ENCODE peak calls at places on chromosome X, in ten cellular contexts. P, T, F, G, U, V, M, C, K and A are unnamed samples. For H3K4me1, the result is how much of the 10 kb centered on the place peaks cover.

GRCh38 chrX:68980906-68981616 is 152.2 kb downstream of the EFNB1 start:
- DNase-seq in C (no peak), U (no peak), T (no peak), F (no peak), V (no peak), G (no peak), P (no peak), M (no peak), K (no peak), A (no peak)

GRCh38 chrX:46849933-46850332 is 13.1 kb downstream of the RP2 start:
- DNase-seq in T (no peak), K (peak), U (no peak), M (no peak), V (no peak), G (no peak), P (no peak), C (no peak), F (no peak), A (no peak)

GRCh38 chrX:7054219-7055206 is 93.0 kb upstream of the STS start:
- DNase-seq in V (no peak), T (no peak), G (no peak), F (no peak), P (no peak), U (no peak), C (no peak), M (no peak), K (no peak), A (no peak)

GRCh38 chrX:133983974-133984578 is 1.3 kb downstream of the GPC3 start:
- DNase-seq in U (no peak), G (peak), V (no peak), T (no peak), K (no peak), M (no peak), P (no peak), F (no peak), C (no peak), A (no peak)

GRCh38 chrX:6029014-6029413 is 199.7 kb downstream of the NLGN4X start:
- DNase-seq in P (no peak), M (no peak), U (no peak), F (no peak), V (no peak), T (no peak), G (no peak), K (no peak), C (no peak), A (no peak)

GRCh38 chrX:14050704-14051103 is 21.0 kb upstream of the GEMIN8 start:
- DNase-seq in G (no peak), P (no peak), F (no peak), T (no peak), M (no peak), V (no peak), C (no peak), U (no peak), K (peak), A (no peak)

GRCh38 chrX:118847676-118848075 is 24.1 kb downstream of the ZCCHC12 start:
- DNase-seq in C (no peak), P (peak), T (peak), G (no peak), M (peak), F (no peak), U (no peak), K (peak), V (no peak), A (no peak)

GRCh38 chrX:77597090-77597489 is 149.9 kb downstream of the FGF16 start:
- DNase-seq in G (no peak), V (no peak), K (peak), U (no peak), P (no peak), F (no peak), M (peak), T (peak), C (no peak), A (no peak)

GRCh38 chrX:68824152-68824433 is 4.7 kb upstream of the EFNB1 start:
- DNase-seq in T (no peak), P (no peak), M (no peak), V (no peak), F (no peak), K (no peak), C (no peak), G (no peak), U (no peak), A (no peak)

GRCh38 chrX:56343231-56343630 is 111.1 kb downstream of the KLF8 start:
- DNase-seq in K (no peak), V (no peak), C (no peak), F (no peak), U (no peak), G (no peak), M (no peak), P (no peak), T (no peak), A (no peak)

GRCh38 chrX:30654989-30655607 is 1.9 kb downstream of the GK start:
- DNase-seq in F (no peak), M (no peak), T (no peak), K (peak), G (no peak), C (no peak), V (no peak), U (no peak), P (no peak), A (no peak)

GRCh38 chrX:70605352-70605751 is 160.7 kb downstream of the DLG3 start:
- DNase-seq in P (no peak), G (no peak), M (no peak), T (no peak), F (no peak), K (no peak), V (no peak), C (no peak), U (no peak), A (no peak)

GRCh38 chrX:153297376-153297775 is 24.2 kb downstream of the PNMA6F start:
- DNase-seq in U (no peak), T (no peak), P (no peak), F (no peak), V (no peak), K (no peak), M (no peak), G (no peak), C (no peak), A (no peak)

GRCh38 chrX:30865020-30865419 is 24.0 kb downstream of the TAB3 start:
- DNase-seq in K (no peak), U (no peak), T (no peak), C (no peak), V (no peak), G (peak), F (no peak), M (peak), P (no peak), A (no peak)

GRCh38 chrX:40201486-40201885 is 103.7 kb upstream of the BCOR start:
- DNase-seq in K (no peak), U (no peak), G (no peak), V (no peak), M (no peak), T (no peak), P (peak), C (no peak), F (no peak), A (no peak)

GRCh38 chrX:40207626-40208025 is 109.9 kb upstream of the BCOR start:
- DNase-seq in F (no peak), P (no peak), K (peak), C (no peak), T (no peak), G (no peak), V (peak), U (no peak), M (peak), A (no peak)

GRCh38 chrX:40205471-40205870 is 107.7 kb upstream of the BCOR start:
- DNase-seq in T (no peak), P (no peak), M (no peak), V (no peak), F (no peak), C (no peak), K (no peak), G (no peak), U (no peak), A (no peak)

GRCh38 chrX:40199704-40200103 is 101.9 kb upstream of the BCOR start:
- DNase-seq in U (no peak), G (no peak), K (no peak), C (no peak), V (no peak), F (no peak), T (no peak), M (no peak), P (no peak), A (no peak)

DNA sequence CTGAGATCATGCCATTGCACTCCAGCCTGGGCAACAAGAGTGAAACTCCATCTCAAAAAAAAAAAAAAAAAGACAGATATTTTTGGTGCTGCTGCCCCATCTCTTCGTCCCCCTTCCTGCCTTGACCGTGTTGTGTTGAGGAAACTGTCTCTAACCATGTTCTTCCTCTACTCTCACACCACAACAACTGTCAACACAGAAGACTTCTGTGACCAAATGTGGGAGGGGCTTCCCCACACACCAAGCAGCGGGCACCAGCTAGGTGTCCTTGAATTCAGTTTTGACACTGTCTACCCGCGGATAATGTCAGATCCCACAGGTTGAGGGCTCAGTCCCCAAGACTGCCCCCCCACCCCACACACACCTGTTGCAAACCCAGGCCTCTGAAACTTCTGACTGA is 104.7 kb upstream of the BCOR start:
- DNase-seq in U (no peak), K (no peak), C (no peak), P (peak), V (no peak), G (no peak), M (no peak), F (no peak), T (no peak), A (no peak)
- H3K4me1 ChIP-seq in U (under half), K (under half), C (under half), P (under half), V (under half), G (under half), M (under half), F (under half), T (under half), A (under half)

DNA sequence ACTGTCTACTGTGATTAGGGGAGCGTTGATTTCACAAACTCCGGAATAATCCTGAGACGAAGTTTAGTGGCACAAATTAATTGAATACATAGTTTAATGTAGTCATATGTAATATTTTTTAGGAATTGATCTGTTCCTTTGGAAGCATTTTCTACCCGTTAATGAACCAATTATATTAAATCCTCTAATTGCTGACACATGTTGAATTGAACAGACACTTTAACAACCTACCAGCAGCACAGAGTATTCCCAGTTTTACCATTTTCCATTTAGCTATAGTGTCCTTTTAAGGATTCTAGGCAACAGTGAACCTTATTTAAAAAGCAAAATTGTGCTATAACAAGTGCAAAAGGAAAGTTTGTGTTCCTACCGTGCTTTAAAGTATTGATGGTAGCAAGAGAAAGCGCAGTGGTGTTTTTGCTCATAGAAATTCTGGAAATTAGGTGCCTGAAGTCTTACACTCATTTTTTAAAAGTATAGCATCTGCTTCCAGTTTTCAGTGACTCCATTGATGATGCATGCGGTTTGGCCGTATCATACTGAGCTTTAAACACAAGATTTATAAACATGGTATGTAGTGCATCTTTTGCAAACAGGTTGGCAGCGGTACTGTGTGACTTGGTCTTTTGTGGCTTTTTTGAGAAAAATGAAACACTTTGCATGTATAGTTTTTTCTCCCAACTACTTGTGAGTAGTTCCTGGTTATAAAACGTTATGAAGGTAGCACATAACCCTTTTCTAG is 1.8 kb downstream of the DDX3X start:
- DNase-seq in V (no peak), T (no peak), U (no peak), M (no peak), C (no peak), G (no peak), P (no peak), F (no peak), K (peak), A (no peak)
- H3K4me1 ChIP-seq in V (half or more), T (under half), U (under half), M (under half), C (under half), G (under half), P (under half), F (under half), K (under half), A (under half)

GRCh38 chrX:136209751-136210150 is 41.4 kb downstream of the MAP7D3 start:
- DNase-seq in C (no peak), G (no peak), U (no peak), P (no peak), T (no peak), K (no peak), M (no peak), V (no peak), F (no peak), A (no peak)
- H3K4me1 ChIP-seq in C (under half), G (under half), U (under half), P (under half), T (under half), K (under half), M (under half), V (under half), F (under half), A (under half)

DNA sequence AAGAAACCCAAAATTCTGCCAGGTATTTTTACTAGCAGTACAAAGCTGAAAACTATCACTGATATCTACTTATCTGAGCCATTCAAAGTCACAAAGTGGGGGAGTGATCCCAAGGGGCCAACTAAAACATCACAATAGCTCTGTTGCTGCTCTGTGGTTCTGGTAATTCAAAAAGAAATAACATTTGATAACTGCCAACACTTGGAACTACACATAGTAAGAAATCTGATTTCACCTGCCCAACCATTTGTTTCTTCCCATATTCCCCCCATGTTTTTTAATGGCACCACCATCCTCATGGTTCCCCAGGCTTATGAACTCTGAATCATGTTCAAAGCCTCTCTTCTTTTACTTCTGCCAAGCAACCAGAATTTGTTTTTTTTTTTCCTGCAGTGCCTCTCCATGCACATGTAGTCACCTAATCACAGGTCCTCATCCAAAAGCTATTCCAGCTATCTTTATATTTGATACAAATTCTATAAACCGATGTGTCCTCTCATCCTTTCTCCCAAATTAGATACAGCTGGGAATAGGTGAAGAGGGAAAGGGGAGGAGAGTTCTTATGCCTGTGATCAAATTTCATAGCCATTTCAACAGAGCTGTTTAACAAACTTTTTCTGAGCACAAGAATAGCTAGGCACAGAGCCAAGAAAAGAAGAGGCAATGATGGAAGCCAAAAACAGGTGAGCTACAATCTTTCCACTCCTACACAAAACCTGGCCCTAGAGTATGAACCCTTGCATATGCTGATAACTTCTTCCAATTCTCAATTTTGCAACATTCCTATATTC is 7.7 kb downstream of the AMMECR1 start:
- DNase-seq in M (no peak), V (no peak), G (no peak), F (no peak), P (no peak), T (no peak), C (no peak), U (no peak), K (no peak), A (no peak)
- H3K4me1 ChIP-seq in M (under half), V (under half), G (under half), F (under half), P (under half), T (under half), C (under half), U (under half), K (under half), A (under half)

GRCh38 chrX:8844157-8844556 is 43.0 kb upstream of the FAM9A start:
- DNase-seq in K (no peak), P (no peak), M (no peak), F (no peak), C (no peak), G (no peak), T (no peak), V (no peak), U (no peak), A (no peak)
- H3K4me1 ChIP-seq in K (under half), P (under half), M (under half), F (under half), C (under half), G (under half), T (under half), V (under half), U (under half), A (under half)